ENCODE peak calls at places on chromosomes 4 and X, in four cellular contexts. N, G, I and C are unnamed samples.

GRCh38 chr4:148776944-148777343 is 334.7 kb upstream of the NR3C2 start:
- DNase-seq in N (peak; percentile 86), G (no peak), I (peak; percentile 42), C (no peak)

GRCh38 chr4:150173420-150173819 is 95.2 kb downstream of the DCLK2 start:
- DNase-seq in N (peak; percentile 72), G (no peak), I (no peak), C (no peak)

GRCh38 chr4:173167793-173168395 is 717 bp upstream of the GALNT7 start:
- DNase-seq in N (peak; percentile 61), G (peak; percentile 45), I (peak; percentile 57), C (peak; percentile 60)

GRCh38 chr4:104020641-104021040 is 300.9 kb upstream of the TACR3 start:
- DNase-seq in N (no peak), G (no peak), I (no peak), C (no peak)

GRCh38 chrX:85303544-85303943 is 59.8 kb downstream of the ZNF711 start:
- DNase-seq in N (no peak), G (peak; percentile 38), I (no peak), C (no peak)

GRCh38 chr4:100189820-100190642 is at the start of gene DDIT4L:
- DNase-seq in N (peak; percentile 35), G (no peak), I (peak; percentile 74), C (peak; percentile 59)

GRCh38 chrX:17697191-17697590 is 40.1 kb upstream of the SCML1 start:
- DNase-seq in N (no peak), G (peak; percentile 6), I (peak; percentile 40), C (no peak)

GRCh38 chrX:17183566-17183965 is 191.4 kb upstream of the NHS start:
- DNase-seq in N (no peak), G (no peak), I (no peak), C (no peak)

GRCh38 chr4:40321671-40322131 is 13.4 kb upstream of the CHRNA9 start:
- DNase-seq in N (peak; percentile 85), G (peak; percentile 3), I (peak; percentile 47), C (no peak)

GRCh38 chr4:43325220-43325967 is 432.9 kb downstream of the GRXCR1 start:
- DNase-seq in N (peak; percentile 61), G (no peak), I (no peak), C (no peak)

GRCh38 chrX:150499240-150499639 is 69.2 kb upstream of the MTM1 start:
- DNase-seq in N (no peak), G (no peak), I (peak; percentile 23), C (no peak)

GRCh38 chr4:162920649-162921048 is 246.0 kb downstream of the NAF1 start:
- DNase-seq in N (no peak), G (no peak), I (no peak), C (no peak)

DNA sequence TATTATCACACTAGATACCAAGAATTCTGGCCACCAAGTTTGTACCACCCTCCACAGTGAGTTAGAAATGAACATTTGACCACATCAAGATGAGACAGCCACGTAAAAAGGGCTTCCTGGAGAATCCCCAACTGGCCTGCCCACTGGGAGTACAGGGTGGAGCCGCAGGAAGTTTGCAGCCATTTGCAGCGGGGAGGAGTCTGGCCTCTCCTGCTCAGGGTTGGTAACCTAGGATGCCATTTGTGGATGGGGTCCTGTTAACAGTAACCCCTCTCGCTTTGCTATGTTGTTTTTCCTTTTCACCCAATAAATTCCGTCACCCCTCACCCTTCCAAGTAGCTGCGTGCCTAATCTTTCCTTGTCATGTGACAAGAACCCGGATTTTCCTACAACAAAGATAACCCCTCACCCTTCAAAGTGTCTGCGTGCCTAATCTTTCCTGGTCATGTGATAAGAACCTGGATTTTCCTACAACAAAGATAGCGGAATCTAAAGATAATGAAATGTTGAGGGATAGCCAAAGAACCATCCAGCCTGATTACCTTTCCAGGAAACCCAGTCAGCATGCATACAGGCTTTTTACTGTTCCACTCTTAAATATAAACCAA is 245.4 kb downstream of the NAF1 start:
- DNase-seq in N (no peak), G (no peak), I (no peak), C (no peak)
- H2AFZ ChIP-seq in N (no peak overlapping the region), G (no peak overlapping the region), I (no peak overlapping the region), C (no peak overlapping the region)

GRCh38 chrX:151753313-151754041 is 18.9 kb downstream of the CNGA2 start:
- DNase-seq in N (peak; percentile 58), G (peak; percentile 31), I (peak; percentile 84), C (peak; percentile 74)
- H2AFZ ChIP-seq in N (no peak overlapping the region), G (no peak overlapping the region), I (no peak overlapping the region), C (no peak overlapping the region)

GRCh38 chr4:168647976-168648375 is 151.1 kb downstream of the PALLD start:
- DNase-seq in N (no peak), G (no peak), I (no peak), C (no peak)
- H2AFZ ChIP-seq in N (no peak overlapping the region), G (no peak overlapping the region), I (no peak overlapping the region), C (no peak overlapping the region)

GRCh38 chr4:113840850-113841249 is 79.3 kb upstream of the CAMK2D start:
- DNase-seq in N (no peak), G (no peak), I (no peak), C (no peak)

GRCh38 chr4:113846433-113846832 is 84.9 kb upstream of the CAMK2D start:
- DNase-seq in N (no peak), G (no peak), I (no peak), C (no peak)

GRCh38 chr4:113844369-113844768 is 82.8 kb upstream of the CAMK2D start:
- DNase-seq in N (no peak), G (no peak), I (no peak), C (no peak)

GRCh38 chr4:113847710-113848109 is 86.2 kb upstream of the CAMK2D start:
- DNase-seq in N (no peak), G (no peak), I (no peak), C (no peak)

DNA sequence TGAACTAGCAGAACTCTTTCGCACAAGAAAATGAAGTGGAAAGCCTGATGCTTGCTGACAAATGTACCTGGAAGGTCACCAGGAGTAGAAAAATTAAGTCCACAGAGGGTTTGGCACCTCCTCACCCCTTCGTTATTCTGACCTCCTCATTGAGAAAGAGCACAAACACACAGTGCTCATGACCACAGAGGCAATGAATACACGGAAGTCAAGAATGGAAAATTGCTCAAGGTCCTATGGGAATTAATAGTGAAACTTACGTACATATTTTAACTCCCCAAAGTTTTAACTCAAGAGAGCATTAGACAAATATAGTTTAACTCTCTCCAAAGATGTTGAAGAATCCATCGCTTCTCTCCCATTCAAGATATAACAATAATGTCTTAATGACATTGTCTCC is 83.6 kb upstream of the CAMK2D start:
- DNase-seq in N (no peak), G (no peak), I (no peak), C (no peak)
- H2AFZ ChIP-seq in N (no peak overlapping the region), G (no peak overlapping the region), I (no peak overlapping the region), C (no peak overlapping the region)

GRCh38 chr4:181549789-181550188 is 693.4 kb upstream of the TENM3 start:
- DNase-seq in N (no peak), G (no peak), I (no peak), C (no peak)
- H2AFZ ChIP-seq in N (no peak overlapping the region), G (no peak overlapping the region), I (no peak overlapping the region), C (no peak overlapping the region)

GRCh38 chr4:89319756-89320155 is 12.2 kb upstream of the GPRIN3 start:
- DNase-seq in N (peak; percentile 45), G (no peak), I (no peak), C (no peak)

GRCh38 chr4:89312066-89312465 is 4.5 kb upstream of the GPRIN3 start:
- DNase-seq in N (peak; percentile 50), G (no peak), I (peak; percentile 57), C (no peak)

GRCh38 chr4:89314291-89314690 is 6.7 kb upstream of the GPRIN3 start:
- DNase-seq in N (peak; percentile 10), G (no peak), I (peak; percentile 47), C (no peak)

GRCh38 chr4:89316187-89316586 is 8.6 kb upstream of the GPRIN3 start:
- DNase-seq in N (no peak), G (no peak), I (peak; percentile 52), C (no peak)

DNA sequence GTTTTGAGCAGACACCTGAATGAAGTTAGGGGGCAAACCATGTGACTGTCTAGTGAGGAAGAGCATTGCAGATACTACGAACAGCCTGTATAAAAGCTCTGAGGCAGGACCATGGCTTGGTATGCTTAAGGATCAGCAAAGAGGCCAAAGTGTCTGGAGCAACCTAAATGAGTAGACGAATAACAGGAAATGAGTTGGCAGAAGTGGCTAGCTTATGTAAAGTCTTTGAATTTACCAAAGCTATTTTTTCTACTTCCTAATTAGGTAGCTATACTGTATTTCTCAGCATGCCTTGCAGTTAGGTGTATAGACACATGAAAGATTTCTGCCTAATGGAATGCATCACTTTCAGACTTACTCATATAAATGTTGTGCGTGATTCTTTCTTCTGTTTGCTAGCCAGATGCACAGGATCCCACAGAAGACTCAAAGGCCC is 9.3 kb upstream of the GPRIN3 start:
- DNase-seq in N (peak; percentile 72), G (peak; percentile 94), I (peak; percentile 76), C (no peak)
- H2AFZ ChIP-seq in N (no peak overlapping the region), G (no peak overlapping the region), I (peak overlapping the region; percentile 5), C (no peak overlapping the region)

DNA sequence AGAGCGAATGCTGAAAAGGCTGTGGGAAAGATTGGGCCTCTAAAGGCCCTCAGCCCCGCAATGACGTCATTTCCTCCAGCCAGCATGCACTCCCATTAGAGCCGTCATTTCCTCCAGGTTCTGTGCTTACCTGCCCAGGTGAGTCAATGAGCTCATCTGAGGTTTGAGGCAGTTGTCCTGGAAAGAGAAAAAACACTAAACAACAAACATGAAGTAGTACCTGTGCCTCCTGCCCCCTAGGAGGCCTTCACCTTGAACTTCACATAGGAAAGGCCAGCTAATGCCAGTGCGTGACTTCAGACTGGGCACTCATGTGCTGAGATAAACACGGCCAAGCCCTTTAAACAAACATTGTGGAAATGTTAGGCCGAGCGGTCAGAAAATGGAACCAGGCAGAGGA is 55.9 kb downstream of the FHDC1 start:
- DNase-seq in N (no peak), G (no peak), I (no peak), C (peak; percentile 46)
- H2AFZ ChIP-seq in N (no peak overlapping the region), G (no peak overlapping the region), I (no peak overlapping the region), C (no peak overlapping the region)

GRCh38 chr4:122784261-122784660 is 42.4 kb upstream of the FGF2 start:
- DNase-seq in N (no peak), G (no peak), I (no peak), C (no peak)

GRCh38 chr4:122785099-122785498 is 41.5 kb upstream of the FGF2 start:
- DNase-seq in N (no peak), G (no peak), I (no peak), C (no peak)

GRCh38 chr4:122788935-122789334 is 37.7 kb upstream of the FGF2 start:
- DNase-seq in N (no peak), G (no peak), I (no peak), C (no peak)

GRCh38 chr4:122787940-122788339 is 38.7 kb upstream of the FGF2 start:
- DNase-seq in N (no peak), G (no peak), I (no peak), C (no peak)

GRCh38 chr4:122783301-122784215 is 43.1 kb upstream of the FGF2 start:
- DNase-seq in N (peak; percentile 98), G (no peak), I (peak; percentile 96), C (peak; percentile 17)
- H2AFZ ChIP-seq in N (no peak overlapping the region), G (no peak overlapping the region), I (peak overlapping the region; percentile 6), C (peak overlapping the region; percentile 50)

GRCh38 chr4:73912191-73912590 is 43.0 kb downstream of the CXCL1 start:
- DNase-seq in N (no peak), G (no peak), I (no peak), C (no peak)

GRCh38 chr4:73916172-73916925 is 47.2 kb downstream of the CXCL1 start:
- DNase-seq in N (peak; percentile 56), G (no peak), I (no peak), C (no peak)

GRCh38 chr4:73914071-73914470 is 44.9 kb downstream of the CXCL1 start:
- DNase-seq in N (no peak), G (no peak), I (no peak), C (no peak)

GRCh38 chr4:73908965-73909364 is 39.8 kb downstream of the CXCL1 start:
- DNase-seq in N (no peak), G (no peak), I (no peak), C (no peak)

GRCh38 chr4:73911746-73912145 is 42.6 kb downstream of the CXCL1 start:
- DNase-seq in N (no peak), G (no peak), I (no peak), C (no peak)
- H2AFZ ChIP-seq in N (no peak overlapping the region), G (no peak overlapping the region), I (no peak overlapping the region), C (no peak overlapping the region)